ENCODE peak calls at places on chromosome 3, in seven cellular contexts. I is NCI-H1092 treated with DMSO at 0.1 percent for 48 hours, D is SW 1271, S is substantia nigra, E is right atrium auricular region, Q is fibroblast of pulmonary artery, N is caudate nucleus. X is an unnamed sample.
A peak's percentile ranks its signal among the peaks of the same experiment; 100 is the strongest.

GRCh38 chr3:178562869-178563232 is 26.6 kb downstream of the KCNMB2 start:
- DNase-seq in I (no peak), D (no peak), S (no peak), E (no peak), Q (peak; percentile 29), N (no peak), X (no peak)

GRCh38 chr3:139020868-139021234 is at the start of gene PRR23B:
- DNase-seq in I (no peak), D (no peak), S (no peak), E (no peak), Q (no peak), N (no peak), X (peak; percentile 26)

GRCh38 chr3:125212509-125213372 is at the start of gene SLC12A8:
- DNase-seq in I (no peak), D (no peak), S (no peak), E (no peak), Q (no peak), N (no peak), X (no peak)

GRCh38 chr3:4493931-4494806 is 1.0 kb downstream of the ITPR1 start:
- DNase-seq in I (no peak), D (no peak), S (no peak), E (peak; percentile 65), Q (peak; percentile 56), N (no peak), X (peak; percentile 26)

GRCh38 chr3:182671942-182672341 is 121.4 kb upstream of the ATP11B start:
- DNase-seq in I (no peak), D (no peak), S (peak; percentile 42), E (no peak), Q (peak; percentile 15), N (no peak), X (no peak)

GRCh38 chr3:100525753-100526612 is 33.6 kb downstream of the TMEM45A start:
- DNase-seq in I (no peak), D (no peak), S (no peak), E (peak; percentile 72), Q (peak; percentile 81), N (no peak), X (peak; percentile 63)

GRCh38 chr3:60756231-60756630 is 495.0 kb downstream of the FHIT start:
- DNase-seq in I (no peak), D (no peak), S (no peak), E (no peak), Q (no peak), N (no peak), X (no peak)

GRCh38 chr3:137770066-137770805 is 6.1 kb downstream of the SOX14 start:
- DNase-seq in I (no peak), D (no peak), S (no peak), E (no peak), Q (no peak), N (no peak), X (no peak)

GRCh38 chr3:185215873-185216586 is 37.8 kb downstream of the EHHADH start:
- DNase-seq in I (peak; percentile 9), D (peak; percentile 29), S (no peak), E (no peak), Q (peak; percentile 48), N (no peak), X (no peak)

GRCh38 chr3:144771401-144771870 is 799.8 kb downstream of the DIPK2A start:
- DNase-seq in I (no peak), D (no peak), S (no peak), E (no peak), Q (peak; percentile 85), N (no peak), X (no peak)